ENCODE peak calls at places on chromosomes 6 and 20, in four cellular contexts. One of them, this sample, is unnamed.
A peak's percentile ranks its signal among the peaks of the same experiment; 100 is the strongest.

GRCh38 chr6:6915219-6915618 is 192.5 kb upstream of the RREB1 start:
- DNase-seq in esophagus muscularis mucosa: no peak
- DNase-seq in Peyer's patch: no peak
- DNase-seq in omental fat pad: no peak
- DNase-seq in this sample: no peak

GRCh38 chr6:65633516-65633915 is 73.5 kb downstream of the EYS start:
- DNase-seq in Peyer's patch: no peak
- DNase-seq in esophagus muscularis mucosa: no peak
- DNase-seq in omental fat pad: no peak
- DNase-seq in this sample: no peak

GRCh38 chr6:137978252-137978896 is 111.3 kb downstream of the TNFAIP3 start:
- DNase-seq in Peyer's patch: no peak
- DNase-seq in esophagus muscularis mucosa: no peak
- DNase-seq in omental fat pad: no peak
- DNase-seq in this sample: no peak

GRCh38 chr6:144582939-144583613 is 297.9 kb downstream of the UTRN start:
- DNase-seq in esophagus muscularis mucosa: no peak
- DNase-seq in omental fat pad: no peak
- DNase-seq in Peyer's patch: peak; percentile 58
- DNase-seq in this sample: peak; percentile 50

GRCh38 chr6:20486641-20487040 is 47.6 kb upstream of the CDKAL1 start:
- DNase-seq in omental fat pad: no peak
- DNase-seq in esophagus muscularis mucosa: no peak
- DNase-seq in Peyer's patch: no peak
- DNase-seq in this sample: no peak

GRCh38 chr20:23441850-23442313 is 2.4 kb downstream of the CSTL1 start:
- DNase-seq in omental fat pad: peak; percentile 52
- DNase-seq in esophagus muscularis mucosa: no peak
- DNase-seq in Peyer's patch: peak; percentile 51
- DNase-seq in this sample: peak; percentile 54

GRCh38 chr20:44759595-44759994 is 13.9 kb downstream of the KCNK15 start:
- DNase-seq in Peyer's patch: no peak
- DNase-seq in esophagus muscularis mucosa: no peak
- DNase-seq in omental fat pad: no peak
- DNase-seq in this sample: no peak

GRCh38 chr6:6584310-6585002 is 4.1 kb upstream of the LY86 start:
- DNase-seq in esophagus muscularis mucosa: no peak
- DNase-seq in omental fat pad: no peak
- DNase-seq in Peyer's patch: no peak
- DNase-seq in this sample: no peak

GRCh38 chr20:278607-279571 is 11.7 kb downstream of the C20orf96 start:
- DNase-seq in omental fat pad: no peak
- DNase-seq in esophagus muscularis mucosa: no peak
- DNase-seq in Peyer's patch: no peak
- DNase-seq in this sample: no peak

GRCh38 chr6:33433560-33434191 is 13.8 kb downstream of the SYNGAP1 start:
- DNase-seq in Peyer's patch: no peak
- DNase-seq in omental fat pad: no peak
- DNase-seq in esophagus muscularis mucosa: no peak
- DNase-seq in this sample: no peak

GRCh38 chr6:117733341-117733740 is 58.1 kb downstream of the NUS1 start:
- DNase-seq in Peyer's patch: no peak
- DNase-seq in esophagus muscularis mucosa: no peak
- DNase-seq in omental fat pad: no peak
- DNase-seq in this sample: no peak

GRCh38 chr6:158661156-158661555 is 11.3 kb downstream of the SYTL3 start:
- DNase-seq in Peyer's patch: no peak
- DNase-seq in esophagus muscularis mucosa: no peak
- DNase-seq in omental fat pad: no peak
- DNase-seq in this sample: no peak

GRCh38 chr6:158655569-158656450 is 6.0 kb downstream of the SYTL3 start:
- DNase-seq in Peyer's patch: peak; percentile 16
- DNase-seq in omental fat pad: no peak
- DNase-seq in esophagus muscularis mucosa: peak; percentile 85
- DNase-seq in this sample: no peak

GRCh38 chr6:158663465-158664167 is 13.8 kb downstream of the SYTL3 start:
- DNase-seq in omental fat pad: no peak
- DNase-seq in Peyer's patch: no peak
- DNase-seq in esophagus muscularis mucosa: no peak
- DNase-seq in this sample: no peak

GRCh38 chr6:158662607-158663464 is 13.0 kb downstream of the SYTL3 start:
- DNase-seq in omental fat pad: no peak
- DNase-seq in Peyer's patch: no peak
- DNase-seq in esophagus muscularis mucosa: no peak
- DNase-seq in this sample: no peak

DNA sequence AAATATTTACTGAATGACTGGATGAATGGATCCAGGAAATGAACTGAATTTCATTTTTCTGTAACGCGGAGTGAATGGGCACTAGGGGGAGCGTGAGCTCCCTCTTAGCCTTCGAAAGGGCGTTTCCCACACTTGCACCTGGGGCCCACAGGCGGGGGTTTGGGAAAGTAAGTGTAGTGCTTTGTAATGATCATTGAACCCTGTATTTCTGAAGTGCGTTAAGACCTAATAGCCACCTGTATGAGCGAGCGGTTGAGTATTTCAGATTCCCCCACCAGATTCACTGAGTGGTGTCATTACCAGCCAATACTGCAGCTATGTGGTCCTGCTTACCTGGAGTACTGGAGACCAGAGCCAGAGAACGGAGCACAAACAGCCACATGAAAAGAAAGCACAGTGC is 10.5 kb downstream of the SYTL3 start:
- DNase-seq in omental fat pad: no peak
- DNase-seq in esophagus muscularis mucosa: no peak
- DNase-seq in Peyer's patch: peak; percentile 59
- DNase-seq in this sample: no peak
- TF ChIP-seq CTCF in omental fat pad: no peak
- TF ChIP-seq CTCF in esophagus muscularis mucosa: peak; percentile 34
- TF ChIP-seq CTCF in Peyer's patch: peak; percentile 79
- TF ChIP-seq CTCF in this sample: peak; percentile 64

DNA sequence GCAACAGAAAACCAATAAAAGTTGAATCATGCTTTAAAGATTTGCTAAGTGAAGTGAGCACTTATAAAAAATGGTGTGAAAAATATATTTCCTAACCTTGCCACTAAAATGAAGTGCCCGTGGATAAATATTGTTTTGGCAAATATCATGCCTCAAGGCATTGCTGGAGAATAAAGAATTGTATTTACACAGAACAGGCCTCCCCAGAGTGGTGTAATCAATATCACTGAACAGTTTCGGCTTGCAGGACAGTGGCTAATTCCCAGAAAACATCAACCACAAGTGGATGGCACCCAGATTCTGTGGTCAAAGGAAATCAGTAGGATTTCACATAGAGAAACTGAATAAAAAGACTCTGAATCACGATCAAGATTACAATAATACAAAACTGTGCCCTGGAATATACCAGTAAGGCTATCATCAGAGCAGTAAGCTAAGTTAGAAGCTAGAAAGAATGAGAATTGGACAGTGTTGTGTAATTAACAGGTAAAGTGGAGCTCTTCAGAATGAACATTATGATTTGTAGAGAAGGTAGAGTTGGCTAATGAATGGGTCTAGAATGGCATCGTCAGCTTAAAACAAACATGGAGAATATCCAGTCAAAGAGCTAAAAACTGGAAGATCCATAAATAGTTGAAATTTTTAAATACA is 1026.9 kb upstream of the ADGRB3 start:
- DNase-seq in Peyer's patch: no peak
- DNase-seq in esophagus muscularis mucosa: no peak
- DNase-seq in omental fat pad: no peak
- DNase-seq in this sample: no peak
- TF ChIP-seq CTCF in Peyer's patch: no peak
- TF ChIP-seq CTCF in esophagus muscularis mucosa: no peak
- TF ChIP-seq CTCF in omental fat pad: no peak
- TF ChIP-seq CTCF in this sample: no peak

DNA sequence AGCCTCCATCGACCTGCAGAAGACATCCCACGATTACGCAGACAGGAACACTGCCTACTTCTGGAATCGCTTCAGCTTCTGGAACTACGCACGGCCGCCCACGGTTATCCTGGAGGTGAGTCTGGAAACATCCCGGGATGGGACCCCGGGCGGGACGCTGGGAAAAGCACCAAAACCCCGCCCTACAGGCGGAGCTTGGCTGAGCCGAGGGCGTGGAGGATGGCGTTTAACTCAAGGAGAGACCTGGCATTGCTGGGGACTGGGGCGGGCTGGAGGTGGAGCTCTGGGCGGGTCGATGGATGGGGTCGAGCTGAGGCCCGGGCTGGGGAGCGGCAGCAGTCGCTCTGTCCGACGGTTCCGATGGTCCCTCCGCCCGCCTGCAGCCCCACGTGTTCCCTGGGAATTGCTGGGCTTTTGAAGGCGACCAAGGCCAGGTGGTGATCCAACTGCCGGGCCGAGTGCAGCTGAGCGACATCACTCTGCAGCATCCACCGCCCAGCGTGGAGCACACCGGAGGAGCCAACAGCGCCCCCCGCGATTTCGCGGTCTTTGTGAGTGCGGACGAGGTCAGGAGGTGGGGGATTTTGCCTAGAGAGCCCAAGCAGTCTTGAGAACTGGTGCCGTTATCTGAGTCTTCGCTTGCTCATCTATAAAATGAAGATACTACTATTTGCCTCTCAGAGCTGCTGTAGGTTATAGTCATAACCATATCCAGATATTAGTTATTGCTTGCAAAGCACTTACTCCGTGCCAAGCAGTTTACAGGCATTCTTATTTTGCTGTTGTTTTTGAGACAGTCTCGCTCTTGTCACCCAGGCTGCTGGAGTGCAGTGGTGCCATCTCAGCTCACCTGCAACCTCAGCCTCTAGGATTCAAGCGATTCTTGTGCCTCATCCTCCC is 3.8 kb downstream of the SPAG4 start:
- DNase-seq in Peyer's patch: peak; percentile 85
- DNase-seq in esophagus muscularis mucosa: peak; percentile 96
- DNase-seq in omental fat pad: peak; percentile 62
- DNase-seq in this sample: no peak
- TF ChIP-seq CTCF in Peyer's patch: no peak
- TF ChIP-seq CTCF in esophagus muscularis mucosa: no peak
- TF ChIP-seq CTCF in omental fat pad: no peak
- TF ChIP-seq CTCF in this sample: peak; percentile 66

DNA sequence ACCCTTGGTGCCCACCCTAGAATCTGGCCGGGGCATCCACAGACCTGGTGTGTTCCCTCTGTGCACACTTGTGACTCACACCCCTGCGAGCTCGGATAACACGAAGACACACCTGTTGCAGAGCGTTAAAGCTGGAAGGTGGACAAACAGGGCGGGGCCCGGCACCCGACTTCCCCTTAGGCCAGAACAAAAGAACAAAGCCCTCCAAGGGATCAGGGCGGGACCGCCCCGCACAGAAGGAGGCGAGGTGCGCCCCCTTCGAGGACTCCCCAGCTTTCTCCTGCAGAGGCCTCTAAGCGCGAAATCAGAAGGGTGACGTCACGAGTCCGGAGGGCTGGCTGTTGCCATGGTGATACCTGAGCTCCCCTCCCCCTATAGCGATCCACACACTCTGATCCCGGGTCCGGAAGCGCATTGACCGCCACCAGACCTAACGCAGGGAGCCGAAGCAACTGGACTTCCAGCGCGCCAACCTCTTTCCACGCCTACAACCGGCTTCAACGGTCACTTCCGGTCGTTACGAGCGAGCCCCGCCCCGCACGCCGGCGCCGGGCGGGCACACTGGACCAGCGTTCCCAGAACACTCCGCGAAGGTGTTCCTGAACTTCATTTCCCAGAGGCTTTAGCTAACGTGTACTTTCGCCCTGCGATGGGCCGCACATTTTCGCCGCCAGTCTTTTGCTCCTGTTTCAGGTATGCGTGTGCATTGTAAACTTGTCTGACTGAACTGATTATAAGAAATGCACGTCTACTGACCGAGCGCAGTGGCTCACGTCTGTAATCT is at the start of gene ZNF184:
- DNase-seq in esophagus muscularis mucosa: peak; percentile 98
- DNase-seq in omental fat pad: peak; percentile 66
- DNase-seq in Peyer's patch: peak; percentile 88
- DNase-seq in this sample: peak; percentile 90
- TF ChIP-seq CTCF in esophagus muscularis mucosa: no peak
- TF ChIP-seq CTCF in omental fat pad: no peak
- TF ChIP-seq CTCF in Peyer's patch: peak; percentile 22
- TF ChIP-seq CTCF in this sample: no peak

DNA sequence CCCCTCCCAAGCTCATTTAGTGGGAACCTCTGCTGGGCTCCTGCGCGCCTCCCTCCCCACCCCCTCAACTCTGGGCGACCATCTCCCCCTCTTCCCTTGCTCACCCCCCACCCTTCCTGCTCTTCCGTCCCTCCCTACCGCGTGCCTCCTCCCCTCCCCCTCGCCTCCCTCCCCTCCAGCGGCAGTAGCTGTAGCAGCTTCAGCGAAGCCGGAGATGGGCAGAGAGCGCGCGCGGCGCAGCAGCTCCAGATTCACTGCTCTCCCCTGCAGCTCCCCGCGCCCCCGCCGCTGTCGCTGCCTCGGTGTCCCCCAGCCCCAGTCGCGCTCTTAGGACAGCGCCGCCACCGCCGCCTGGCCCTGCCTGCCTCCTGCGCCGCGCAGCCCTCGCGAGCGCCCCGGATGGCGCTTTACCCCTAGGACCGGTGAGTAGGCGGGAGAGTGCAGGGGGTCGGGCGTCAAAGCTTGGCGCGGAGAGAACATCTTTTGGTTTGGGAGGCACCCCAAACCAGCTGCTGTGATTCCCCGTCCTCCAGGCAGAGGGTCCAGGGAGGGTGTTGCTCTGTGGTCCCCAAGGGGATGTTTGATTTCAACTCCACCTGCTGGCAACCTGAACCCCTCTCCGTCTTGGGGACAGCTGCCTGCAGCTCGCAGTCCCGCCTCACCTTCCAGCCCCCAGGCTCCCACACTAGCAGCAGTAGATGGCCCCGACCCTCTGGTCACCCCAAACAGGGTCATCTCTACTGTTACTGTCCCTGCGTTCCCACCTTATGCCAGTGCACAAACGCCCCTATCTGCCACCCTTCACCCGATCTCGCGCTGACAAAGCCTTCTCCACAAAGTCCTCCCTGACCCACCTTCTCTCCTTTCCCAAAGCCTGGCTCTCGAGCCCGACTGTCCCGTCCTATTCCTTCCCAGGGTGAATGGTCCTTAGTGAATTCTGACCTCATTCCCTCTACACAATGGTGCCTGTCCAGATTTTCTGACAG is at the start of gene FUT9:
- DNase-seq in Peyer's patch: no peak
- DNase-seq in omental fat pad: no peak
- DNase-seq in esophagus muscularis mucosa: no peak
- DNase-seq in this sample: no peak
- TF ChIP-seq CTCF in Peyer's patch: no peak
- TF ChIP-seq CTCF in omental fat pad: no peak
- TF ChIP-seq CTCF in esophagus muscularis mucosa: no peak
- TF ChIP-seq CTCF in this sample: no peak

DNA sequence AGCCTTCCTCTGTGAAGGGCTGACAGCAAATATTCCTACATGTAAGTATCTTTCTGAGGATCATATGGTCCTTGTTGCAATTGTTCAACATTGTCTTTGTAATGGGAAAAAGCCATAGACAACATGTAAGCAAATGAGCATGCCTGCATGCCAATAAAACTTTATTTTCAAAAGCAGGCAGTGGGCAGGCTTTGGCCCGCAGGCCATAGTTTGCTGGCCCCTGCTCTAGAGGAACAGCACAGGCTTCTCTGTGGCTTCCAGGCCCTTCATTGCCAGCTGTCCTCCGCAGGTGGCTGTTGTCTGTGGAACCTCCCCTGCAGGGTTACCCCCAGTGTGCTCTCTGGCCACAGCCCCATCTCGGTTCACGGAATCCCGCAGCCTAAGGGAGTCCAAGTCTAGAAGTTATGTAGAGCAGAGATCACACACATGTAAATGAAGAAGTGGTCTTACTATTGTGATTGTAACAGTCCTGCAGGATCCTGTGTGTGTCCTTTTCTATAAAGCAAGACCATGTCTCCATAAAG is 9.8 kb downstream of the UNC93A start:
- DNase-seq in esophagus muscularis mucosa: no peak
- DNase-seq in omental fat pad: no peak
- DNase-seq in Peyer's patch: no peak
- DNase-seq in this sample: no peak
- TF ChIP-seq CTCF in esophagus muscularis mucosa: no peak
- TF ChIP-seq CTCF in omental fat pad: no peak
- TF ChIP-seq CTCF in Peyer's patch: no peak
- TF ChIP-seq CTCF in this sample: no peak

This sample was measured in CD14-positive monocyte.